ENCODE peak calls at places on chromosomes 16 and 17, in eight cellular contexts. C, B, D, O, W, M, S and R are unnamed samples.

GRCh38 chr17:57068222-57068658 is 16.8 kb upstream of the AKAP1 start:
- DNase-seq in C (peak), B (no peak), D (no peak), O (no peak), W (no peak), M (no peak), S (no peak), R (no peak)

GRCh38 chr17:18043491-18043890 is 4.3 kb downstream of the GID4 start:
- DNase-seq in C (peak), B (no peak), D (no peak), O (no peak), W (no peak), M (peak), S (no peak), R (no peak)

GRCh38 chr17:50856431-50856830 is 9.7 kb downstream of the TOB1 start:
- DNase-seq in C (no peak), B (no peak), D (no peak), O (no peak), W (no peak), M (no peak), S (no peak), R (no peak)

GRCh38 chr16:79776243-79776884 is 175.8 kb upstream of the MAF start:
- DNase-seq in C (peak), B (no peak), D (no peak), O (peak), W (peak), M (peak), S (peak), R (no peak)

GRCh38 chr17:70829876-70830275 is 660.5 kb downstream of the KCNJ2 start:
- DNase-seq in C (no peak), B (no peak), D (no peak), O (no peak), W (no peak), M (no peak), S (no peak), R (no peak)

GRCh38 chr17:76725580-76726230 is 701 bp downstream of the JMJD6 start:
- DNase-seq in C (peak), B (peak), D (peak), O (peak), W (no peak), M (peak), S (peak), R (no peak)

GRCh38 chr17:36498560-36499300 is 12.2 kb downstream of the ZNHIT3 start:
- DNase-seq in C (no peak), B (no peak), D (no peak), O (no peak), W (no peak), M (no peak), S (no peak), R (no peak)

GRCh38 chr16:86338403-86339115 is 171.8 kb upstream of the FOXF1 start:
- DNase-seq in C (no peak), B (no peak), D (no peak), O (no peak), W (no peak), M (no peak), S (no peak), R (no peak)

GRCh38 chr16:88407042-88407420 is 24.3 kb downstream of the ZNF469 start:
- DNase-seq in C (no peak), B (no peak), D (no peak), O (no peak), W (no peak), M (no peak), S (no peak), R (no peak)

GRCh38 chr17:47286198-47286914 is 32.7 kb downstream of the ITGB3 start:
- DNase-seq in C (no peak), B (no peak), D (peak), O (no peak), W (no peak), M (no peak), S (no peak), R (peak)

GRCh38 chr17:74448774-74449173 is 16.9 kb downstream of the GPRC5C start:
- DNase-seq in C (no peak), B (no peak), D (no peak), O (no peak), W (no peak), M (no peak), S (no peak), R (no peak)

GRCh38 chr17:74008196-74008595 is 195.3 kb upstream of the RPL38 start:
- DNase-seq in C (peak), B (no peak), D (no peak), O (no peak), W (peak), M (no peak), S (no peak), R (no peak)

GRCh38 chr16:77850637-77851330 is 62.4 kb downstream of the VAT1L start:
- DNase-seq in C (no peak), B (no peak), D (no peak), O (no peak), W (no peak), M (peak), S (no peak), R (no peak)

GRCh38 chr17:40910441-40910841 is 25.4 kb upstream of the KRT20 start:
- DNase-seq in C (no peak), B (no peak), D (no peak), O (no peak), W (no peak), M (peak), S (no peak), R (no peak)

GRCh38 chr16:22933173-22933572 is 119.2 kb downstream of the HS3ST2 start:
- DNase-seq in C (no peak), B (no peak), D (no peak), O (no peak), W (peak), M (no peak), S (no peak), R (no peak)

GRCh38 chr16:73323880-73324279 is 276.0 kb upstream of the ZFHX3 start:
- DNase-seq in C (no peak), B (no peak), D (no peak), O (no peak), W (no peak), M (no peak), S (peak), R (no peak)

GRCh38 chr17:29557085-29557697 is 9.6 kb downstream of the ABHD15 start:
- DNase-seq in C (no peak), B (no peak), D (no peak), O (no peak), W (no peak), M (peak), S (no peak), R (no peak)

GRCh38 chr16:69566437-69567030 is 768 bp downstream of the NFAT5 start:
- DNase-seq in C (peak), B (peak), D (peak), O (peak), W (peak), M (peak), S (peak), R (no peak)

GRCh38 chr17:66459811-66460270 is 157.4 kb downstream of the PRKCA start:
- DNase-seq in C (no peak), B (peak), D (no peak), O (peak), W (no peak), M (peak), S (peak), R (no peak)

GRCh38 chr17:17129466-17129865 is 76.7 kb downstream of the PLD6 start:
- DNase-seq in C (no peak), B (no peak), D (no peak), O (no peak), W (no peak), M (no peak), S (no peak), R (no peak)

DNA sequence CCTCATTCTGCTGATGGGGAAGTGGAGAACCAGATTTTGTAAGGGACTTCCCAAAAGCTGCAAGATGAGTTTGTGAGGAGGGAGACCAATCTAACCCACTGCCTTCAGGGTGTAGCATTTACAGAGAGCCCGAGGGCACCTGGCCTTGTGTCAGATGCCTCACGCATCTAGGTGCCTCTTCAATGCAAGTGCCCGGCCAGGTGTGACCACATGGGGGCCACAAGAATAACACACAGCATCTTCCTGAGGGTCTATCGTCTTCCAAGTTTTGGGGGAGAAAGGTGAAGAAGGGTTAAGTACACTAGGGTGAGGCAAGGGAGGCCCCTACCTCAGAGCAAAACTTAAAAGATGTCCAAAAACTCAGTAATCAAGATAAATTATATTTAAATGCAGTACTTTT is 401.7 kb upstream of the CDH5 start:
- DNase-seq in C (peak), B (no peak), D (no peak), O (no peak), W (no peak), M (no peak), S (no peak), R (no peak)
- TF ChIP-seq CTCF in C (peak), B (no peak), D (no peak), O (no peak), W (no peak), M (peak), S (no peak), R (no peak)

GRCh38 chr17:7005716-7006115 is 6.7 kb upstream of the RNASEK start:
- DNase-seq in C (no peak), B (no peak), D (no peak), O (no peak), W (no peak), M (no peak), S (no peak), R (no peak)

GRCh38 chr17:7007143-7007542 is 5.3 kb upstream of the RNASEK start:
- DNase-seq in C (peak), B (no peak), D (no peak), O (no peak), W (no peak), M (no peak), S (no peak), R (no peak)

GRCh38 chr17:7003745-7004144 is 7.9 kb downstream of the ALOX12 start:
- DNase-seq in C (no peak), B (no peak), D (no peak), O (no peak), W (no peak), M (no peak), S (no peak), R (no peak)

GRCh38 chr17:7002288-7003047 is 6.6 kb downstream of the ALOX12 start:
- DNase-seq in C (no peak), B (no peak), D (no peak), O (no peak), W (no peak), M (no peak), S (no peak), R (no peak)

GRCh38 chr17:7004398-7005253 is 7.8 kb upstream of the RNASEK start:
- DNase-seq in C (peak), B (no peak), D (peak), O (no peak), W (peak), M (peak), S (no peak), R (no peak)
- TF ChIP-seq CTCF in C (peak), B (no peak), D (peak), O (peak), W (peak), M (peak), S (peak), R (peak)

GRCh38 chr16:71927787-71928186 is 32.5 kb downstream of the IST1 start:
- DNase-seq in C (no peak), B (no peak), D (no peak), O (no peak), W (no peak), M (no peak), S (peak), R (no peak)

GRCh38 chr16:71930993-71931392 is 35.7 kb downstream of the IST1 start:
- DNase-seq in C (no peak), B (no peak), D (no peak), O (no peak), W (no peak), M (no peak), S (no peak), R (no peak)

GRCh38 chr16:71929048-71929447 is 33.7 kb downstream of the IST1 start:
- DNase-seq in C (no peak), B (no peak), D (no peak), O (no peak), W (no peak), M (peak), S (no peak), R (no peak)

GRCh38 chr16:71931599-71931998 is 36.3 kb downstream of the IST1 start:
- DNase-seq in C (no peak), B (no peak), D (no peak), O (no peak), W (no peak), M (no peak), S (no peak), R (no peak)

GRCh38 chr16:71930013-71930563 is 34.8 kb downstream of the IST1 start:
- DNase-seq in C (no peak), B (no peak), D (no peak), O (no peak), W (no peak), M (peak), S (no peak), R (no peak)
- TF ChIP-seq CTCF in C (no peak), B (no peak), D (no peak), O (no peak), W (no peak), M (no peak), S (no peak), R (no peak)

GRCh38 chr17:19237389-19238166 is 412 bp downstream of the EPN2 start:
- DNase-seq in C (peak), B (peak), D (peak), O (peak), W (peak), M (no peak), S (peak), R (no peak)
- TF ChIP-seq CTCF in C (no peak), B (no peak), D (peak), O (peak), W (peak), M (no peak), S (peak), R (peak)

GRCh38 chr16:56956756-56957155 is 5.0 kb upstream of the CETP start:
- DNase-seq in C (peak), B (no peak), D (no peak), O (no peak), W (no peak), M (no peak), S (no peak), R (no peak)
- TF ChIP-seq CTCF in C (peak), B (no peak), D (no peak), O (no peak), W (peak), M (peak), S (no peak), R (peak)

DNA sequence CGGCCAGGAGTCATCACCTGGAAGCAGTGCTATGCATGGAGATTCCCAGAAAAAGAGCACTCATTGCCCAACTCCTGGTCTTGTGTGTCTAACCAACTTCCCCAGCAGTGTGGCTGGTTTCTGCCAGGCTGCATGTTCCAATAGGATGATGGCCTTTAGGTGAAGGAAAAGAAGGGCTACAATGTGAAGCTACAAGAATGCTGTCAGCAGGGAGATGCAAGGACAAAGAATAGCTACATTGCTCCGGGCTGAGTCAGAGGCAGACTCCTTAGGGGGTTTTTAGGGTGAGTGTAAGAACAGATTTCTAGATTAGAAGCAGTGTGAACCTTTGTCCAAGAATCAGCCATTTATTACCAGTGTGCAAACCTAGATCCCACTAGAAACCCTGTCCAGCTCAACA is 63.0 kb upstream of the DNAH9 start:
- DNase-seq in C (no peak), B (no peak), D (no peak), O (no peak), W (no peak), M (no peak), S (no peak), R (no peak)
- TF ChIP-seq CTCF in C (no peak), B (no peak), D (no peak), O (no peak), W (no peak), M (no peak), S (no peak), R (no peak)